ENCODE peak calls at places on chromosomes 3 and 15, in ten cellular contexts. I, B, N, L, W, T, E, Q, R and H are unnamed samples.

GRCh38 chr3:62990704-62991413 is 115.6 kb upstream of the CADPS start:
- DNase-seq in I (no peak), B (no peak), N (no peak), L (no peak), W (no peak), T (peak), E (no peak), Q (no peak), R (no peak), H (no peak)

GRCh38 chr3:139558351-139559170 is 19.0 kb upstream of the RBP1 start:
- DNase-seq in I (no peak), B (no peak), N (no peak), L (no peak), W (no peak), T (no peak), E (no peak), Q (no peak), R (no peak), H (no peak)

GRCh38 chr15:39358441-39359041 is 222.3 kb upstream of the THBS1 start:
- DNase-seq in I (peak), B (no peak), N (peak), L (peak), W (no peak), T (no peak), E (no peak), Q (no peak), R (peak), H (peak)

GRCh38 chr3:117548600-117548999 is 839.0 kb downstream of the TUSC7 start:
- DNase-seq in I (no peak), B (no peak), N (no peak), L (no peak), W (no peak), T (no peak), E (no peak), Q (no peak), R (no peak), H (no peak)

GRCh38 chr15:90286678-90287077 is 21.2 kb downstream of the NGRN start:
- DNase-seq in I (no peak), B (no peak), N (no peak), L (peak), W (no peak), T (no peak), E (peak), Q (no peak), R (no peak), H (no peak)

GRCh38 chr3:32969656-32970055 is 18.2 kb downstream of the CCR4 start:
- DNase-seq in I (no peak), B (no peak), N (no peak), L (peak), W (no peak), T (peak), E (no peak), Q (no peak), R (no peak), H (no peak)

GRCh38 chr3:130576571-130577266 is 59.7 kb downstream of the COL6A6 start:
- DNase-seq in I (no peak), B (peak), N (no peak), L (peak), W (no peak), T (no peak), E (no peak), Q (no peak), R (no peak), H (no peak)

GRCh38 chr3:149390316-149390715 is 12.9 kb upstream of the TM4SF1 start:
- DNase-seq in I (no peak), B (no peak), N (no peak), L (no peak), W (no peak), T (no peak), E (no peak), Q (no peak), R (no peak), H (no peak)

GRCh38 chr15:70605606-70606410 is 157.6 kb downstream of the UACA start:
- DNase-seq in I (peak), B (no peak), N (peak), L (peak), W (no peak), T (no peak), E (no peak), Q (peak), R (peak), H (peak)

GRCh38 chr3:36648241-36649034 is 115.9 kb downstream of the DCLK3 start:
- DNase-seq in I (no peak), B (peak), N (no peak), L (peak), W (no peak), T (no peak), E (no peak), Q (no peak), R (no peak), H (no peak)

GRCh38 chr15:90545095-90545494 is 15.4 kb downstream of the CRTC3 start:
- DNase-seq in I (peak), B (no peak), N (no peak), L (peak), W (no peak), T (no peak), E (no peak), Q (no peak), R (no peak), H (no peak)

GRCh38 chr3:25348996-25349576 is 79.0 kb upstream of the RARB start:
- DNase-seq in I (no peak), B (no peak), N (no peak), L (no peak), W (no peak), T (no peak), E (no peak), Q (no peak), R (no peak), H (no peak)

GRCh38 chr15:27358751-27359434 is 387.9 kb downstream of the GABRG3 start:
- DNase-seq in I (peak), B (no peak), N (no peak), L (no peak), W (no peak), T (peak), E (no peak), Q (peak), R (no peak), H (no peak)

GRCh38 chr3:86554346-86554745 is 436.6 kb downstream of the VGLL3 start:
- DNase-seq in I (no peak), B (no peak), N (no peak), L (no peak), W (no peak), T (no peak), E (no peak), Q (no peak), R (no peak), H (no peak)

GRCh38 chr3:123027292-123028232 is at the start of gene SEMA5B:
- DNase-seq in I (peak), B (no peak), N (peak), L (peak), W (peak), T (peak), E (peak), Q (peak), R (peak), H (peak)

GRCh38 chr3:141242035-141242721 is 10.6 kb downstream of the PXYLP1 start:
- DNase-seq in I (peak), B (no peak), N (no peak), L (no peak), W (no peak), T (no peak), E (no peak), Q (no peak), R (no peak), H (peak)

GRCh38 chr3:12579919-12580318 is 23.0 kb downstream of the MKRN2 start:
- DNase-seq in I (no peak), B (no peak), N (no peak), L (peak), W (no peak), T (no peak), E (no peak), Q (no peak), R (no peak), H (no peak)

GRCh38 chr3:169020371-169020770 is 643.1 kb downstream of the MECOM start:
- DNase-seq in I (no peak), B (no peak), N (no peak), L (no peak), W (no peak), T (no peak), E (no peak), Q (no peak), R (no peak), H (no peak)

GRCh38 chr3:25846282-25846681 is 56.4 kb downstream of the OXSM start:
- DNase-seq in I (no peak), B (no peak), N (no peak), L (no peak), W (no peak), T (no peak), E (no peak), Q (no peak), R (no peak), H (no peak)

GRCh38 chr15:66292261-66293084 is 895 bp upstream of the DIS3L start:
- DNase-seq in I (no peak), B (no peak), N (no peak), L (no peak), W (no peak), T (no peak), E (no peak), Q (no peak), R (no peak), H (no peak)

GRCh38 chr15:29132786-29133185 is 136.8 kb downstream of the NSMCE3 start:
- DNase-seq in I (no peak), B (no peak), N (no peak), L (no peak), W (no peak), T (no peak), E (no peak), Q (no peak), R (no peak), H (no peak)

GRCh38 chr15:29612096-29612495 is 210.2 kb downstream of the TJP1 start:
- DNase-seq in I (no peak), B (peak), N (no peak), L (peak), W (no peak), T (no peak), E (no peak), Q (no peak), R (no peak), H (no peak)

GRCh38 chr15:85500060-85500708 is 119.8 kb downstream of the AKAP13 start:
- DNase-seq in I (no peak), B (no peak), N (no peak), L (no peak), W (no peak), T (no peak), E (no peak), Q (no peak), R (no peak), H (no peak)

GRCh38 chr3:10601131-10601856 is 95.9 kb upstream of the ATP2B2 start:
- DNase-seq in I (no peak), B (no peak), N (no peak), L (no peak), W (no peak), T (no peak), E (no peak), Q (peak), R (no peak), H (peak)